ENCODE peak calls at places on chromosomes 1 and 21, in seven cellular contexts. T, F, H, R, Z, Y and C are unnamed samples.

GRCh38 chr1:157080714-157081113 is 18.9 kb downstream of the ETV3L start:
- DNase-seq in Y (peak), T (no peak), Z (no peak), F (no peak), R (no peak), H (no peak), C (no peak)

GRCh38 chr1:206693592-206693991 is 8.9 kb downstream of the MAPKAPK2 start:
- DNase-seq in F (no peak), R (no peak), T (peak), Z (no peak), H (peak), Y (no peak), C (no peak)

GRCh38 chr1:230382060-230382491 is 44.1 kb downstream of the PGBD5 start:
- DNase-seq in F (no peak), Y (no peak), T (no peak), R (no peak), H (peak), Z (no peak), C (no peak)

GRCh38 chr1:966135-966602 is at the start of gene PLEKHN1:
- DNase-seq in Z (no peak), H (no peak), Y (peak), R (peak), T (peak), F (peak), C (peak)

GRCh38 chr1:1833916-1834325 is 55.7 kb upstream of the NADK start:
- DNase-seq in Z (no peak), F (no peak), H (no peak), T (no peak), Y (no peak), R (no peak), C (no peak)

GRCh38 chr1:201229771-201230635 is 39.4 kb downstream of the IGFN1 start:
- DNase-seq in H (no peak), R (no peak), F (peak), T (peak), Y (no peak), Z (no peak), C (no peak)

GRCh38 chr1:186420311-186420710 is 40.6 kb downstream of the PDC start:
- DNase-seq in H (no peak), T (no peak), Z (no peak), R (no peak), Y (no peak), F (no peak), C (no peak)

GRCh38 chr1:119674835-119675289 is 26.8 kb upstream of the ZNF697 start:
- DNase-seq in R (peak), F (peak), H (peak), T (peak), Z (no peak), Y (no peak), C (peak)

GRCh38 chr1:68375919-68376318 is 73.8 kb downstream of the RPE65 start:
- DNase-seq in F (no peak), H (no peak), Y (no peak), R (no peak), T (peak), Z (no peak), C (no peak)

GRCh38 chr21:42535602-42536171 is 22.0 kb downstream of the SLC37A1 start:
- DNase-seq in Y (no peak), R (peak), F (no peak), Z (no peak), H (no peak), T (no peak), C (peak)

GRCh38 chr1:1318131-1318652 is 6.3 kb downstream of the INTS11 start:
- DNase-seq in R (peak), Z (no peak), F (peak), H (peak), Y (no peak), T (peak), C (peak)

GRCh38 chr1:71357708-71358107 is 276.9 kb upstream of the ZRANB2 start:
- DNase-seq in R (no peak), F (no peak), H (no peak), Z (no peak), T (no peak), Y (no peak), C (no peak)

GRCh38 chr1:116231752-116232151 is 120.6 kb downstream of the MAB21L3 start:
- DNase-seq in Z (no peak), H (peak), F (no peak), R (no peak), Y (no peak), T (no peak), C (no peak)

GRCh38 chr1:38891753-38892152 is 10.4 kb upstream of the GJA9 start:
- DNase-seq in Y (no peak), T (no peak), Z (no peak), F (no peak), R (no peak), H (no peak), C (no peak)

GRCh38 chr1:186620951-186621350 is 59.3 kb downstream of the PTGS2 start:
- DNase-seq in Y (peak), F (no peak), Z (no peak), T (peak), R (no peak), H (no peak), C (no peak)

GRCh38 chr1:150763018-150763417 is 2.6 kb downstream of the CTSS start:
- DNase-seq in H (no peak), F (no peak), R (no peak), Y (no peak), T (no peak), Z (no peak), C (no peak)

GRCh38 chr1:1001631-1002300 is 1.9 kb upstream of the HES4 start:
- DNase-seq in Y (no peak), H (peak), Z (peak), F (peak), R (peak), T (peak), C (peak)

GRCh38 chr21:44740721-44741120 is 29.3 kb upstream of the TSPEAR start:
- DNase-seq in Z (no peak), F (no peak), R (no peak), Y (no peak), H (no peak), T (no peak), C (no peak)

GRCh38 chr1:222923506-222923905 is 108.7 kb downstream of the DISP1 start:
- DNase-seq in R (no peak), Y (no peak), T (peak), H (no peak), F (no peak), Z (no peak), C (no peak)

GRCh38 chr1:39250460-39251240 is 46.2 kb downstream of the MACF1 start:
- DNase-seq in T (peak), F (no peak), R (no peak), Y (no peak), H (no peak), Z (no peak), C (no peak)

GRCh38 chr1:235923466-235924008 is 56.8 kb upstream of the LYST start:
- DNase-seq in R (peak), T (peak), Z (no peak), H (no peak), F (no peak), Y (peak), C (peak)

GRCh38 chr1:64263335-64263734 is 59.9 kb downstream of the UBE2U start:
- DNase-seq in T (no peak), F (peak), R (no peak), Z (no peak), H (no peak), Y (no peak), C (no peak)

GRCh38 chr1:39396671-39397070 is 94.8 kb upstream of the BMP8A start:
- DNase-seq in T (no peak), H (no peak), F (no peak), Y (no peak), R (no peak), Z (no peak), C (no peak)

GRCh38 chr21:38221594-38221993 is 35.2 kb upstream of the KCNJ15 start:
- DNase-seq in T (no peak), Y (no peak), R (no peak), F (no peak), Z (no peak), H (no peak), C (no peak)

GRCh38 chr1:228279011-228279721 is 71.3 kb downstream of the OBSCN start:
- DNase-seq in F (no peak), R (peak), T (no peak), Y (no peak), Z (no peak), H (no peak), C (peak)

GRCh38 chr1:12180315-12180714 is 13.5 kb downstream of the TNFRSF1B start:
- DNase-seq in Z (no peak), H (no peak), T (no peak), R (peak), Y (no peak), F (no peak), C (no peak)

GRCh38 chr21:28959367-28960099 is 33.1 kb downstream of the LTN1 start:
- DNase-seq in R (no peak), Z (no peak), H (no peak), Y (no peak), F (no peak), T (peak), C (no peak)

GRCh38 chr21:16773206-16773605 is 739.6 kb upstream of the CXADR start:
- DNase-seq in H (no peak), R (no peak), Y (no peak), F (no peak), Z (no peak), T (no peak), C (no peak)

GRCh38 chr1:109207472-109208103 is 6.1 kb upstream of the SARS1 start:
- DNase-seq in Y (no peak), R (no peak), H (no peak), Z (no peak), T (peak), F (no peak), C (no peak)

GRCh38 chr1:44799770-44800584 is at the start of gene PLK3:
- DNase-seq in R (peak), T (peak), Z (peak), F (peak), Y (peak), H (peak), C (peak)

GRCh38 chr1:240602189-240602588 is 9.8 kb downstream of the GREM2 start:
- DNase-seq in R (no peak), Z (no peak), Y (no peak), T (no peak), F (no peak), H (no peak), C (no peak)

GRCh38 chr1:4328402-4329071 is 325.9 kb upstream of the AJAP1 start:
- DNase-seq in H (no peak), T (no peak), R (no peak), Y (no peak), Z (no peak), F (no peak), C (no peak)